ENCODE peak calls at places on chromosomes 16 and 17, in five cellular contexts. N, D, U, J and Y are unnamed samples.

GRCh38 chr17:10357768-10358167 is 15.0 kb downstream of the MYH13 start:
- DNase-seq in D (no peak), U (no peak), J (no peak), N (no peak), Y (no peak)

GRCh38 chr16:72658888-72659717 is 388.8 kb downstream of the ZFHX3 start:
- DNase-seq in U (no peak), D (no peak), J (no peak), N (no peak), Y (no peak)

GRCh38 chr17:32636593-32637218 is 149.9 kb downstream of the CDK5R1 start:
- DNase-seq in N (no peak), J (no peak), D (no peak), U (no peak), Y (no peak)

GRCh38 chr17:33819539-33819938 is 435.5 kb upstream of the CCL2 start:
- DNase-seq in D (no peak), N (no peak), U (no peak), J (no peak), Y (no peak)

GRCh38 chr17:70653850-70654249 is 484.5 kb downstream of the KCNJ2 start:
- DNase-seq in J (no peak), N (no peak), D (no peak), U (no peak), Y (no peak)

GRCh38 chr16:57447142-57447962 is at the start of the genes CIAPIN1 and COQ9:
- DNase-seq in U (peak), D (peak), N (peak), J (peak), Y (peak)

GRCh38 chr16:4218202-4218601 is 23.7 kb downstream of the SRL start:
- DNase-seq in J (no peak), N (peak), D (no peak), U (no peak), Y (no peak)

GRCh38 chr17:50111687-50112655 is 16.8 kb downstream of the PDK2 start:
- DNase-seq in D (no peak), U (no peak), N (no peak), J (no peak), Y (no peak)

GRCh38 chr16:84143784-84144199 is 1.2 kb downstream of the HSDL1 start:
- DNase-seq in D (no peak), J (no peak), N (no peak), U (no peak), Y (no peak)

GRCh38 chr17:79064026-79064425 is 10.6 kb upstream of the ENGASE start:
- DNase-seq in J (no peak), U (no peak), D (no peak), N (no peak), Y (no peak)

GRCh38 chr17:50508573-50509460 is 578 bp downstream of the MYCBPAP start:
- DNase-seq in U (no peak), N (no peak), D (no peak), J (no peak), Y (no peak)

GRCh38 chr16:83701494-83701893 is 106.3 kb upstream of the HSBP1 start:
- DNase-seq in J (no peak), U (peak), N (peak), D (no peak), Y (peak)

GRCh38 chr16:67030221-67030962 is 1.4 kb downstream of the CBFB start:
- DNase-seq in D (no peak), J (no peak), N (peak), U (no peak), Y (no peak)

GRCh38 chr17:2084129-2084765 is 29.3 kb downstream of the HIC1 start:
- DNase-seq in J (peak), U (no peak), D (no peak), N (no peak), Y (peak)

GRCh38 chr17:4641297-4642195 is at the start of gene ALOX15:
- DNase-seq in J (no peak), U (no peak), D (no peak), N (peak), Y (no peak)

GRCh38 chr17:6498356-6498755 is 54.1 kb downstream of the PIMREG start:
- DNase-seq in J (no peak), N (peak), D (no peak), U (no peak), Y (no peak)

GRCh38 chr16:59748531-59748930 is 1014.4 kb upstream of the GOT2 start:
- DNase-seq in J (no peak), N (no peak), D (no peak), U (no peak), Y (no peak)

GRCh38 chr16:15608398-15609285 is 34.3 kb downstream of the MARF1 start:
- DNase-seq in N (no peak), J (no peak), U (no peak), D (no peak), Y (no peak)

GRCh38 chr17:50298018-50298417 is 23.8 kb downstream of the TMEM92 start:
- DNase-seq in U (no peak), J (no peak), D (no peak), N (no peak), Y (no peak)

GRCh38 chr17:17565471-17566365 is 25.8 kb downstream of the PEMT start:
- DNase-seq in U (no peak), D (no peak), N (no peak), J (no peak), Y (no peak)

GRCh38 chr16:72969146-72969545 is 78.8 kb downstream of the ZFHX3 start:
- DNase-seq in N (no peak), J (no peak), U (no peak), D (no peak), Y (no peak)

GRCh38 chr16:88970539-88971065 is 6.4 kb downstream of the CBFA2T3 start:
- DNase-seq in J (no peak), U (no peak), N (no peak), D (no peak), Y (no peak)

GRCh38 chr16:81697321-81697885 is 81.7 kb upstream of the PLCG2 start:
- DNase-seq in N (peak), D (peak), U (peak), J (peak), Y (no peak)

GRCh38 chr16:3830625-3831254 is 49.8 kb downstream of the CREBBP start:
- DNase-seq in J (no peak), U (no peak), D (no peak), N (no peak), Y (no peak)

GRCh38 chr17:44065668-44066203 is 735 bp downstream of the LSM12 start:
- DNase-seq in D (no peak), U (peak), J (no peak), N (no peak), Y (no peak)

GRCh38 chr17:8964801-8965393 is 610 bp downstream of the PIK3R5 start:
- DNase-seq in N (peak), D (no peak), U (peak), J (no peak), Y (no peak)

GRCh38 chr17:40157972-40158371 is 17.6 kb downstream of the CASC3 start:
- DNase-seq in J (no peak), D (no peak), U (no peak), N (no peak), Y (no peak)

GRCh38 chr17:42411321-42411820 is 11.7 kb downstream of the CAVIN1 start:
- DNase-seq in U (no peak), J (no peak), N (no peak), D (no peak), Y (no peak)